ENCODE peak calls at places on chromosomes 1 and 21, in four cellular contexts. G is Karpas-422, A is PC-3, M is SK-N-SH. N is an unnamed sample. For H3K9me2, the result is how much of the 10 kb centered on the place peaks cover.

GRCh38 chr1:227170361-227171166 is 147.7 kb downstream of the CDC42BPA start:
- DNase-seq in M (no peak), A (no peak), G (no peak), N (no peak)

GRCh38 chr21:15031790-15032357 is 32.9 kb downstream of the NRIP1 start:
- DNase-seq in M (no peak), G (no peak), A (no peak), N (no peak)

GRCh38 chr1:46420533-46420915 is 26.4 kb downstream of the FAAH start:
- DNase-seq in G (no peak), A (no peak), M (no peak), N (no peak)

GRCh38 chr1:201487742-201488141 is 18.8 kb upstream of the PHLDA3 start:
- DNase-seq in G (no peak), M (no peak), A (no peak), N (no peak)

GRCh38 chr21:45529785-45530422 is 12.3 kb downstream of the SLC19A1 start:
- DNase-seq in G (no peak), A (no peak), M (no peak), N (no peak)

GRCh38 chr1:58781541-58782307 is 2.1 kb downstream of the JUN start:
- DNase-seq in G (no peak), M (peak), A (peak), N (peak)

GRCh38 chr1:58618303-58618702 is 41.3 kb upstream of the TACSTD2 start:
- DNase-seq in G (no peak), M (no peak), A (peak), N (no peak)

GRCh38 chr1:203304391-203304918 is 864 bp upstream of the BTG2 start:
- DNase-seq in M (no peak), A (no peak), G (peak), N (no peak)

GRCh38 chr1:219574484-219575087 is 38.3 kb downstream of the ZC3H11B start:
- DNase-seq in G (no peak), M (no peak), A (no peak), N (no peak)

GRCh38 chr1:44672254-44672955 is 1.9 kb downstream of the TMEM53 start:
- DNase-seq in M (no peak), G (peak), A (peak), N (peak)

GRCh38 chr1:244839656-244840055 is 4.2 kb downstream of the COX20 start:
- DNase-seq in A (no peak), M (no peak), G (no peak), N (no peak)

GRCh38 chr1:85200367-85200869 is 398 bp downstream of the SYDE2 start:
- DNase-seq in M (no peak), A (no peak), G (no peak), N (no peak)

GRCh38 chr1:114043046-114043445 is 63.8 kb downstream of the OLFML3 start:
- DNase-seq in M (no peak), A (no peak), G (no peak), N (no peak)
- H3K9me2 ChIP-seq in M (under half), A (under half), G (under half), N (under half)

GRCh38 chr1:152543808-152544207 is 22.8 kb downstream of the LCE3E start:
- DNase-seq in G (peak), A (peak), M (no peak), N (peak)

GRCh38 chr1:152535774-152536173 is 21.5 kb downstream of the CRCT1 start:
- DNase-seq in G (no peak), M (no peak), A (no peak), N (no peak)

GRCh38 chr1:152537496-152537895 is 23.2 kb downstream of the CRCT1 start:
- DNase-seq in G (no peak), M (no peak), A (no peak), N (no peak)

DNA sequence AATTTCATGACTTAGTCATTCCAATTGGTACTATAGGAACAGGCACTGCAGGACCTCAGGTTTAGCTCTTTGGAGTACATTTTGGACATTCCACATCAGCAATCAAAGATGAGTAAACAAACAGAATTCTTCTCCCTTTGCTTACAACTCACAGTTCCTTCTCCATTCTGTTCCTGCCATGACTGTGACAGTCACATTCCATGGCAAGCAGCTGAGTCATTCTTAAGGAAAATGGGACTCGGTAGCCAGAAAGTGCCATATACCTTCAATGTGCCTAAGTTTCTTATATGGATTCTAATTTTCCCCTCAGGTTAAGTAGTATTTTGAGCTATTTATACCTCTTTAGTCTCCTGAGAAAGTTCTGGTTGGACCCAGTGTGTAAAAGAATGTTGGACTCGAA is 25.6 kb downstream of the CRCT1 start:
- DNase-seq in M (no peak), G (no peak), A (no peak), N (no peak)
- H3K9me2 ChIP-seq in M (under half), G (under half), A (under half), N (under half)

GRCh38 chr1:50097041-50097739 is 11.5 kb upstream of the ELAVL4 start:
- DNase-seq in G (no peak), M (no peak), A (no peak), N (no peak)
- H3K9me2 ChIP-seq in G (under half), M (under half), A (under half), N (under half)

GRCh38 chr1:239098400-239099037 is 287.8 kb upstream of the CHRM3 start:
- DNase-seq in A (peak), G (no peak), M (no peak), N (no peak)
- H3K9me2 ChIP-seq in A (under half), G (under half), M (under half), N (under half)

GRCh38 chr1:114043548-114043947 is 64.3 kb downstream of the OLFML3 start:
- DNase-seq in G (no peak), A (no peak), M (no peak), N (no peak)
- H3K9me2 ChIP-seq in G (under half), A (under half), M (under half), N (under half)

DNA sequence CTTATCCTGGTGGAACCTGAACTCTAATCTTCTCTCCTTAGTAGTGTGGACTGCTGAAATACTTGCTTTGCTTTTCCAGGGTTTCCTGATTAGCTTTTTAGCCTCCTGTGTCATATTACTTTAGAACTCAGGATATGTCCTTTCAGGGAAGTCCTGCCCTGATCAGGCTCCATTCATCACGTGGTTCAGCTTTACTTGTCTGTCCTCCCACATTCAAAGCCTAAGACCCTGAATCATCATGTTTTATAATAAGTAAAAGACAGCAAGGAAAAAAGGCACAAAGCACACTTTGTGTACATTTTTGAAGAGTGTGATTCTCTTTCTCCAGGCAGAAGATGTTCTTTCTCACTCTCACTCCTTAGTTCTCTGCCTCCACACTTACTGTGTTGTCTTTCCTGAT is 70.6 kb downstream of the PATJ start:
- DNase-seq in A (no peak), M (no peak), G (no peak), N (no peak)
- H3K9me2 ChIP-seq in A (under half), M (under half), G (under half), N (under half)

GRCh38 chr1:181608951-181609350 is 125.6 kb downstream of the CACNA1E start:
- DNase-seq in A (no peak), G (no peak), M (no peak), N (no peak)

GRCh38 chr1:181604482-181604881 is 121.2 kb downstream of the CACNA1E start:
- DNase-seq in A (no peak), G (no peak), M (no peak), N (no peak)

GRCh38 chr1:181603735-181604410 is 120.6 kb downstream of the CACNA1E start:
- DNase-seq in G (no peak), A (no peak), M (no peak), N (no peak)

GRCh38 chr1:181608386-181608785 is 125.1 kb downstream of the CACNA1E start:
- DNase-seq in A (no peak), G (no peak), M (no peak), N (no peak)

DNA sequence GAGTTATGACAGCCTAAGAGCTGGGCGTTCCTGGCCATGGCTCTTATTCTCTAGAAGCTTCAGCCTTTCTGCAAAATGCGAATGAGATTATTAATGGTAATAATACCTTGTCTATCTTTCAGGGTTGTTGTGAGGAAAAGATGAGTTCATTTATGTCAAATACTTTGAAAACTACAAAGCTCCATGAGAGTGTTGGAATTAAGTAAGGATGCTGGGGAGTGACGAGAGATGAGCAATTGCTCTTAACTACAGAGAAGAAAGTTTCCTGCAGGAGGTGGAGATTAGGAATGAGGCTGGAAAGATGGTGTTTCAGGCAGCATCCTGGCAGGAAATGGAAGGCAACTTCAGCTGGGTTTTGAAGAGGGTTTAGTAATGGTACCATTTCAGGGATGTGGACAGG is 124.2 kb downstream of the CACNA1E start:
- DNase-seq in M (no peak), G (no peak), A (no peak), N (no peak)
- H3K9me2 ChIP-seq in M (under half), G (under half), A (under half), N (under half)

GRCh38 chr1:168179411-168180147 is 817 bp downstream of the TIPRL start:
- DNase-seq in A (peak), M (peak), G (peak), N (peak)
- H3K9me2 ChIP-seq in A (under half), M (under half), G (under half), N (under half)

DNA sequence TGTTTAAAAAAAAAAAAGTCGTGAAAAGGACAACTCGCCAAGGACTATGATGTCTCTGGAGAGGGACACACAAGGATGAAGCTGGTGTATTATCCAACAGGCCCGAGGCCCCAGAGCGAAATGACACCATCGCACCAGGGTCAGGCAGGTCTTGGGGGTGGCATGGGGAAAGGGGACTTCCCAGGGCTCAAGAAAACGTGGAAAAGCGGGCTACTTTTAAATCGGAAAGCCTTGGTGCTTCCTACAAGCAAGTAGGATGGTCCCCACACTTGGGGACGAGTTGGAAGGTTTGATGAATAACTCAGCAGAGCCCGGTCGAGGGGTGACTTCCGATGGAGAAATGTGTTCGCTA is 505 bp upstream of the GNPAT start:
- DNase-seq in A (peak), G (peak), M (no peak), N (no peak)
- H3K9me2 ChIP-seq in A (under half), G (under half), M (under half), N (under half)